ENCODE peak calls at places on chromosome 19, in nine cellular contexts. One of them, this sample, is unnamed.

GRCh38 chr19:54096642-54097106 is 3.9 kb downstream of the OSCAR start:
- DNase-seq in SK-N-SH: no peak
- DNase-seq in stomach: no peak
- DNase-seq in CD8-positive, alpha-beta T cell: peak
- DNase-seq in HFF-Myc: no peak
- DNase-seq in colonic mucosa: no peak
- DNase-seq in kidney epithelial cell: no peak
- DNase-seq in CD4-positive, alpha-beta memory T cell: peak
- DNase-seq in choroid plexus epithelial cell: peak
- DNase-seq in this sample: no peak

GRCh38 chr19:33404506-33404905 is 31.0 kb downstream of the CEBPG start:
- DNase-seq in colonic mucosa: no peak
- DNase-seq in CD4-positive, alpha-beta memory T cell: no peak
- DNase-seq in choroid plexus epithelial cell: no peak
- DNase-seq in CD8-positive, alpha-beta T cell: no peak
- DNase-seq in HFF-Myc: no peak
- DNase-seq in kidney epithelial cell: no peak
- DNase-seq in stomach: no peak
- DNase-seq in SK-N-SH: no peak
- DNase-seq in this sample: no peak

GRCh38 chr19:13839193-13839937 is 37.6 kb upstream of the NANOS3 start:
- DNase-seq in kidney epithelial cell: no peak
- DNase-seq in SK-N-SH: peak
- DNase-seq in choroid plexus epithelial cell: peak
- DNase-seq in CD4-positive, alpha-beta memory T cell: peak
- DNase-seq in HFF-Myc: no peak
- DNase-seq in colonic mucosa: peak
- DNase-seq in CD8-positive, alpha-beta T cell: peak
- DNase-seq in stomach: peak
- DNase-seq in this sample: peak

GRCh38 chr19:15110418-15110815 is 3.2 kb downstream of the SYDE1 start:
- DNase-seq in choroid plexus epithelial cell: no peak
- DNase-seq in colonic mucosa: no peak
- DNase-seq in SK-N-SH: peak
- DNase-seq in HFF-Myc: no peak
- DNase-seq in stomach: no peak
- DNase-seq in CD4-positive, alpha-beta memory T cell: no peak
- DNase-seq in CD8-positive, alpha-beta T cell: no peak
- DNase-seq in kidney epithelial cell: no peak
- DNase-seq in this sample: no peak

GRCh38 chr19:54724142-54724541 is at the start of gene KIR3DL3:
- DNase-seq in colonic mucosa: no peak
- DNase-seq in CD8-positive, alpha-beta T cell: no peak
- DNase-seq in HFF-Myc: no peak
- DNase-seq in kidney epithelial cell: no peak
- DNase-seq in stomach: no peak
- DNase-seq in CD4-positive, alpha-beta memory T cell: no peak
- DNase-seq in choroid plexus epithelial cell: no peak
- DNase-seq in SK-N-SH: no peak
- DNase-seq in this sample: no peak

GRCh38 chr19:39430675-39431593 is 4.8 kb downstream of the RPS16 start:
- DNase-seq in CD4-positive, alpha-beta memory T cell: peak
- DNase-seq in colonic mucosa: peak
- DNase-seq in CD8-positive, alpha-beta T cell: peak
- DNase-seq in stomach: no peak
- DNase-seq in kidney epithelial cell: peak
- DNase-seq in SK-N-SH: no peak
- DNase-seq in HFF-Myc: peak
- DNase-seq in choroid plexus epithelial cell: peak
- DNase-seq in this sample: peak

GRCh38 chr19:35231956-35232746 is 3.6 kb upstream of the FAM187B start:
- DNase-seq in HFF-Myc: no peak
- DNase-seq in SK-N-SH: no peak
- DNase-seq in choroid plexus epithelial cell: no peak
- DNase-seq in stomach: no peak
- DNase-seq in kidney epithelial cell: no peak
- DNase-seq in CD4-positive, alpha-beta memory T cell: no peak
- DNase-seq in colonic mucosa: no peak
- DNase-seq in CD8-positive, alpha-beta T cell: no peak
- DNase-seq in this sample: no peak

GRCh38 chr19:55686311-55687050 is 11.5 kb downstream of the EPN1 start:
- DNase-seq in HFF-Myc: no peak
- DNase-seq in SK-N-SH: no peak
- DNase-seq in CD8-positive, alpha-beta T cell: no peak
- DNase-seq in CD4-positive, alpha-beta memory T cell: no peak
- DNase-seq in colonic mucosa: no peak
- DNase-seq in kidney epithelial cell: no peak
- DNase-seq in choroid plexus epithelial cell: no peak
- DNase-seq in stomach: no peak
- DNase-seq in this sample: no peak

GRCh38 chr19:534088-534487 is 2.5 kb downstream of the CDC34 start:
- DNase-seq in SK-N-SH: no peak
- DNase-seq in colonic mucosa: no peak
- DNase-seq in kidney epithelial cell: no peak
- DNase-seq in stomach: no peak
- DNase-seq in CD8-positive, alpha-beta T cell: no peak
- DNase-seq in choroid plexus epithelial cell: no peak
- DNase-seq in HFF-Myc: no peak
- DNase-seq in CD4-positive, alpha-beta memory T cell: no peak
- DNase-seq in this sample: no peak

GRCh38 chr19:5951338-5951861 is 26.5 kb downstream of the RANBP3 start:
- DNase-seq in CD4-positive, alpha-beta memory T cell: no peak
- DNase-seq in HFF-Myc: no peak
- DNase-seq in SK-N-SH: no peak
- DNase-seq in colonic mucosa: no peak
- DNase-seq in stomach: peak
- DNase-seq in kidney epithelial cell: no peak
- DNase-seq in choroid plexus epithelial cell: no peak
- DNase-seq in CD8-positive, alpha-beta T cell: no peak
- DNase-seq in this sample: no peak

GRCh38 chr19:49331616-49332055 is 3.6 kb upstream of the CD37 start:
- DNase-seq in stomach: peak
- DNase-seq in choroid plexus epithelial cell: peak
- DNase-seq in kidney epithelial cell: peak
- DNase-seq in CD4-positive, alpha-beta memory T cell: peak
- DNase-seq in colonic mucosa: peak
- DNase-seq in SK-N-SH: peak
- DNase-seq in CD8-positive, alpha-beta T cell: peak
- DNase-seq in HFF-Myc: no peak
- DNase-seq in this sample: peak

GRCh38 chr19:38665950-38666661 is 18.7 kb downstream of the ACTN4 start:
- DNase-seq in HFF-Myc: no peak
- DNase-seq in CD8-positive, alpha-beta T cell: no peak
- DNase-seq in kidney epithelial cell: no peak
- DNase-seq in CD4-positive, alpha-beta memory T cell: no peak
- DNase-seq in choroid plexus epithelial cell: no peak
- DNase-seq in SK-N-SH: no peak
- DNase-seq in colonic mucosa: no peak
- DNase-seq in stomach: no peak
- DNase-seq in this sample: no peak

GRCh38 chr19:48618278-48618915 is 581 bp downstream of the RPL18 start:
- DNase-seq in kidney epithelial cell: no peak
- DNase-seq in HFF-Myc: no peak
- DNase-seq in CD4-positive, alpha-beta memory T cell: no peak
- DNase-seq in choroid plexus epithelial cell: no peak
- DNase-seq in SK-N-SH: no peak
- DNase-seq in CD8-positive, alpha-beta T cell: no peak
- DNase-seq in colonic mucosa: peak
- DNase-seq in stomach: no peak
- DNase-seq in this sample: no peak

GRCh38 chr19:1849999-1850398 is 1.7 kb upstream of the REXO1 start:
- DNase-seq in kidney epithelial cell: no peak
- DNase-seq in HFF-Myc: no peak
- DNase-seq in CD8-positive, alpha-beta T cell: no peak
- DNase-seq in stomach: no peak
- DNase-seq in SK-N-SH: no peak
- DNase-seq in choroid plexus epithelial cell: no peak
- DNase-seq in CD4-positive, alpha-beta memory T cell: no peak
- DNase-seq in colonic mucosa: no peak
- DNase-seq in this sample: no peak

GRCh38 chr19:14361824-14362223 is 19.4 kb upstream of the ADGRE5 start:
- DNase-seq in HFF-Myc: no peak
- DNase-seq in CD4-positive, alpha-beta memory T cell: peak
- DNase-seq in SK-N-SH: peak
- DNase-seq in kidney epithelial cell: no peak
- DNase-seq in colonic mucosa: no peak
- DNase-seq in CD8-positive, alpha-beta T cell: peak
- DNase-seq in stomach: no peak
- DNase-seq in choroid plexus epithelial cell: no peak
- DNase-seq in this sample: peak

GRCh38 chr19:31139871-31140505 is 209.2 kb downstream of the TSHZ3 start:
- DNase-seq in CD8-positive, alpha-beta T cell: no peak
- DNase-seq in SK-N-SH: no peak
- DNase-seq in CD4-positive, alpha-beta memory T cell: no peak
- DNase-seq in stomach: no peak
- DNase-seq in kidney epithelial cell: peak
- DNase-seq in choroid plexus epithelial cell: peak
- DNase-seq in colonic mucosa: no peak
- DNase-seq in HFF-Myc: no peak
- DNase-seq in this sample: no peak

GRCh38 chr19:31140717-31141116 is 208.5 kb downstream of the TSHZ3 start:
- DNase-seq in colonic mucosa: no peak
- DNase-seq in HFF-Myc: no peak
- DNase-seq in CD8-positive, alpha-beta T cell: no peak
- DNase-seq in stomach: no peak
- DNase-seq in CD4-positive, alpha-beta memory T cell: no peak
- DNase-seq in choroid plexus epithelial cell: peak
- DNase-seq in kidney epithelial cell: peak
- DNase-seq in SK-N-SH: no peak
- DNase-seq in this sample: no peak

GRCh38 chr19:31144471-31144870 is 204.8 kb downstream of the TSHZ3 start:
- DNase-seq in CD8-positive, alpha-beta T cell: no peak
- DNase-seq in CD4-positive, alpha-beta memory T cell: no peak
- DNase-seq in choroid plexus epithelial cell: peak
- DNase-seq in SK-N-SH: no peak
- DNase-seq in colonic mucosa: no peak
- DNase-seq in HFF-Myc: no peak
- DNase-seq in stomach: no peak
- DNase-seq in kidney epithelial cell: no peak
- DNase-seq in this sample: no peak

GRCh38 chr19:31144069-31144468 is 205.2 kb downstream of the TSHZ3 start:
- DNase-seq in CD8-positive, alpha-beta T cell: no peak
- DNase-seq in SK-N-SH: no peak
- DNase-seq in colonic mucosa: no peak
- DNase-seq in stomach: no peak
- DNase-seq in kidney epithelial cell: no peak
- DNase-seq in HFF-Myc: no peak
- DNase-seq in choroid plexus epithelial cell: peak
- DNase-seq in CD4-positive, alpha-beta memory T cell: no peak
- DNase-seq in this sample: no peak

GRCh38 chr19:31141301-31141700 is 207.9 kb downstream of the TSHZ3 start:
- DNase-seq in HFF-Myc: no peak
- DNase-seq in CD8-positive, alpha-beta T cell: no peak
- DNase-seq in SK-N-SH: no peak
- DNase-seq in CD4-positive, alpha-beta memory T cell: no peak
- DNase-seq in stomach: no peak
- DNase-seq in colonic mucosa: no peak
- DNase-seq in choroid plexus epithelial cell: no peak
- DNase-seq in kidney epithelial cell: no peak
- DNase-seq in this sample: no peak
- H3K4me3 ChIP-seq in HFF-Myc: no peak
- H3K4me3 ChIP-seq in CD8-positive, alpha-beta T cell: no peak
- H3K4me3 ChIP-seq in SK-N-SH: no peak
- H3K4me3 ChIP-seq in CD4-positive, alpha-beta memory T cell: no peak
- H3K4me3 ChIP-seq in stomach: no peak
- H3K4me3 ChIP-seq in colonic mucosa: no peak
- H3K4me3 ChIP-seq in choroid plexus epithelial cell: no peak
- H3K4me3 ChIP-seq in kidney epithelial cell: no peak
- H3K4me3 ChIP-seq in this sample: no peak

GRCh38 chr19:22427587-22428298 is 5.6 kb upstream of the ZNF98 start:
- DNase-seq in kidney epithelial cell: no peak
- DNase-seq in CD8-positive, alpha-beta T cell: no peak
- DNase-seq in colonic mucosa: no peak
- DNase-seq in SK-N-SH: no peak
- DNase-seq in stomach: no peak
- DNase-seq in HFF-Myc: no peak
- DNase-seq in CD4-positive, alpha-beta memory T cell: no peak
- DNase-seq in choroid plexus epithelial cell: no peak
- DNase-seq in this sample: no peak
- H3K4me3 ChIP-seq in kidney epithelial cell: no peak
- H3K4me3 ChIP-seq in CD8-positive, alpha-beta T cell: no peak
- H3K4me3 ChIP-seq in colonic mucosa: no peak
- H3K4me3 ChIP-seq in SK-N-SH: no peak
- H3K4me3 ChIP-seq in stomach: peak
- H3K4me3 ChIP-seq in HFF-Myc: no peak
- H3K4me3 ChIP-seq in CD4-positive, alpha-beta memory T cell: no peak
- H3K4me3 ChIP-seq in choroid plexus epithelial cell: no peak
- H3K4me3 ChIP-seq in this sample: no peak

DNA sequence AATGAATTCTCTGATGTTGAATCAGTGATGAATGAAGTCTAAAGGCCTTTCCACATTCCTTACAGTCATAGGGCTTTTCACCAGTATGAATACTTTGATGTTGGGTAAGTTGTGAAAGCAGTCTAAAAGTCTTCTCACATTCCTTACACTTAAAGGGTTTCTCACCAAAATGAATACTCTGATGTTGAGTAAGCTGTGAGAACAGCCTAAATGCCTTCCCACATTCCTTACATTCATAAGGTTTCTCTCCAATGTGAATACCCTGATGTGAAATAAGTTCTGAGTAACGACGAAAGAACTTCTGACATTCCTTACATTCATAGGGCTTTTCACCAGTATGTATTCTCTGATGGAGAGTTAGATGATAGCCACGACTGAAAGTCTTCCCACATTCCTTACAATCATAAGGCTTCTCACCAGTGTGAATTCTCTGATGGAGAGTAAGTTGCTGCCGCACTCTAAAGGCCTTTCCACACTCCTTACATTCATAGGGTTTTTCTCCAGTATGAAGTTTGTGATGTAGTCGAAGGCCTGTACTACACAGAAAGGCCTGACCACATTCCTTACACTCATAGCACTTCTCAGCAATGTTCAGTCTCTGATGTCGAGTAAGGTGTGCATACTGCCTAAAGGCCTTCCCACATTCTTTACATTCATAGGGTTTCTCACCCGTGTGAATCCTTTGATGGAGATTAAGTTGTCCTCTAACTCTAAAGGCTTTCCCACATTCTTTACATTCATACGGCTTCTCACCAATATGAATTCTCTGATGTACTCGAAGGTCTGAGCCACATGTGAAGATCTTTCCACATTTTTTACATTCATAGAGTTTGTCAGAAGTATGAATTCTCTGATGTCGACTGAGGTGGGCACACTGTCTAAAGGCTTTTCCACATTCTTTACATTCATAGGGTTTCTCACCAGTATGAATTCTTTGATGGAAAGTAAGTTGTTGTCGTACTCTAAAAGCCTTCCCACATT is 19.9 kb downstream of the ZFP30 start:
- DNase-seq in choroid plexus epithelial cell: peak
- DNase-seq in stomach: no peak
- DNase-seq in HFF-Myc: no peak
- DNase-seq in kidney epithelial cell: no peak
- DNase-seq in colonic mucosa: no peak
- DNase-seq in CD8-positive, alpha-beta T cell: no peak
- DNase-seq in SK-N-SH: no peak
- DNase-seq in CD4-positive, alpha-beta memory T cell: no peak
- DNase-seq in this sample: no peak
- H3K4me3 ChIP-seq in choroid plexus epithelial cell: no peak
- H3K4me3 ChIP-seq in stomach: no peak
- H3K4me3 ChIP-seq in HFF-Myc: no peak
- H3K4me3 ChIP-seq in kidney epithelial cell: no peak
- H3K4me3 ChIP-seq in colonic mucosa: no peak
- H3K4me3 ChIP-seq in CD8-positive, alpha-beta T cell: no peak
- H3K4me3 ChIP-seq in SK-N-SH: no peak
- H3K4me3 ChIP-seq in CD4-positive, alpha-beta memory T cell: no peak
- H3K4me3 ChIP-seq in this sample: no peak

GRCh38 chr19:3985643-3986259 is 488 bp upstream of the EEF2 start:
- DNase-seq in colonic mucosa: no peak
- DNase-seq in choroid plexus epithelial cell: no peak
- DNase-seq in SK-N-SH: no peak
- DNase-seq in HFF-Myc: no peak
- DNase-seq in stomach: no peak
- DNase-seq in CD8-positive, alpha-beta T cell: no peak
- DNase-seq in kidney epithelial cell: no peak
- DNase-seq in CD4-positive, alpha-beta memory T cell: no peak
- DNase-seq in this sample: no peak
- H3K4me3 ChIP-seq in colonic mucosa: peak
- H3K4me3 ChIP-seq in choroid plexus epithelial cell: peak
- H3K4me3 ChIP-seq in SK-N-SH: peak
- H3K4me3 ChIP-seq in HFF-Myc: peak
- H3K4me3 ChIP-seq in stomach: peak
- H3K4me3 ChIP-seq in CD8-positive, alpha-beta T cell: peak
- H3K4me3 ChIP-seq in kidney epithelial cell: peak
- H3K4me3 ChIP-seq in CD4-positive, alpha-beta memory T cell: peak
- H3K4me3 ChIP-seq in this sample: peak